ENCODE peak calls at places on chromosome 21, in five cellular contexts. I is HEK293T, T is KBM-7, K is T-helper 17 cell, W is mesenchymal stem cell. L is an unnamed sample.

GRCh38 chr21:40678681-40679284 is 168.2 kb downstream of the DSCAM start:
- DNase-seq in K (no peak), I (no peak), W (no peak), T (no peak), L (no peak)

GRCh38 chr21:44337941-44338895 is 972 bp downstream of the CFAP410 start:
- DNase-seq in T (no peak), I (peak), W (peak), K (peak), L (no peak)

GRCh38 chr21:32278068-32278467 is 781 bp downstream of the MIS18A start:
- DNase-seq in T (peak), I (no peak), K (no peak), W (peak), L (no peak)

GRCh38 chr21:31554511-31555022 is 104.9 kb upstream of the SOD1 start:
- DNase-seq in K (no peak), W (peak), T (no peak), I (no peak), L (no peak)

GRCh38 chr21:31184462-31184861 is 146.2 kb upstream of the KRTAP19-8 start:
- DNase-seq in I (no peak), W (no peak), T (no peak), K (peak), L (no peak)

GRCh38 chr21:44568261-44568660 is 5.3 kb upstream of the KRTAP10-4 start:
- DNase-seq in I (no peak), T (no peak), W (no peak), K (no peak), L (no peak)

GRCh38 chr21:41786521-41786987 is 19.7 kb upstream of the RIPK4 start:
- DNase-seq in K (no peak), T (no peak), I (no peak), W (no peak), L (no peak)

GRCh38 chr21:19326581-19327319 is 923.2 kb upstream of the TMPRSS15 start:
- DNase-seq in W (no peak), I (no peak), T (no peak), K (no peak), L (no peak)

GRCh38 chr21:43204638-43205037 is 35.8 kb downstream of the CRYAA start:
- DNase-seq in T (no peak), K (no peak), W (no peak), I (no peak), L (no peak)

GRCh38 chr21:33478182-33478581 is 1.6 kb downstream of the TMEM50B start:
- DNase-seq in K (no peak), W (peak), I (no peak), T (peak), L (no peak)

GRCh38 chr21:33403786-33404571 is 766 bp downstream of the IFNGR2 start:
- DNase-seq in K (no peak), I (peak), T (peak), W (peak), L (no peak)

GRCh38 chr21:45932922-45933502 is 48.6 kb upstream of the COL6A1 start:
- DNase-seq in W (no peak), I (no peak), T (no peak), K (no peak), L (no peak)

GRCh38 chr21:44795342-44795741 is 6.3 kb downstream of the UBE2G2 start:
- DNase-seq in I (no peak), T (no peak), K (no peak), W (no peak), L (no peak)

GRCh38 chr21:37546949-37547614 is 180.5 kb downstream of the DYRK1A start:
- DNase-seq in I (peak), T (peak), K (no peak), W (peak), L (peak)

GRCh38 chr21:29121759-29122158 is 8.7 kb upstream of the MAP3K7CL start:
- DNase-seq in I (no peak), W (no peak), T (no peak), K (no peak), L (no peak)

GRCh38 chr21:28277324-28277723 is 715.4 kb downstream of the LTN1 start:
- DNase-seq in W (no peak), K (no peak), I (no peak), T (no peak), L (no peak)

GRCh38 chr21:37873655-37874054 is 42.6 kb downstream of the KCNJ6 start:
- DNase-seq in T (no peak), W (no peak), I (no peak), K (no peak), L (no peak)

GRCh38 chr21:42583150-42583991 is 69.7 kb downstream of the SLC37A1 start:
- DNase-seq in W (no peak), T (no peak), I (no peak), K (no peak), L (no peak)

GRCh38 chr21:36065497-36066036 is 4.3 kb upstream of the CBR1 start:
- DNase-seq in I (no peak), K (no peak), T (peak), W (peak), L (no peak)

GRCh38 chr21:36427502-36427901 is 42.3 kb downstream of the CHAF1B start:
- DNase-seq in I (no peak), W (no peak), K (no peak), T (no peak), L (no peak)

GRCh38 chr21:18155508-18156193 is 89.0 kb upstream of the CHODL start:
- DNase-seq in W (peak), K (no peak), I (no peak), T (peak), L (peak)

GRCh38 chr21:33273044-33273443 is 6.9 kb downstream of the IL10RB start:
- DNase-seq in T (no peak), K (no peak), W (no peak), I (no peak), L (no peak)

GRCh38 chr21:14773777-14774345 is 227.7 kb upstream of the SAMSN1 start:
- DNase-seq in K (peak), W (peak), I (peak), T (peak), L (peak)

GRCh38 chr21:45080639-45081414 is 6.4 kb downstream of the ADARB1 start:
- DNase-seq in I (no peak), T (no peak), K (no peak), W (peak), L (no peak)

GRCh38 chr21:25457411-25457810 is 149.9 kb downstream of the MRPL39 start:
- DNase-seq in K (no peak), W (peak), T (peak), I (no peak), L (peak)

GRCh38 chr21:39125752-39126485 is 57.3 kb downstream of the PSMG1 start:
- DNase-seq in W (peak), T (peak), I (peak), K (no peak), L (no peak)

GRCh38 chr21:33286600-33287456 is 20.7 kb downstream of the IL10RB start:
- DNase-seq in T (no peak), W (peak), I (no peak), K (no peak), L (no peak)

GRCh38 chr21:18987515-18988026 is 584.0 kb upstream of the TMPRSS15 start:
- DNase-seq in T (no peak), I (no peak), W (no peak), K (no peak), L (no peak)

GRCh38 chr21:35861656-35862055 is 198.7 kb downstream of the SETD4 start:
- DNase-seq in T (no peak), I (no peak), W (no peak), K (no peak), L (no peak)

GRCh38 chr21:34022557-34023335 is 50.6 kb upstream of the MRPS6 start:
- DNase-seq in W (no peak), I (no peak), T (peak), K (no peak), L (peak)

GRCh38 chr21:42238185-42238934 is 19.4 kb downstream of the ABCG1 start:
- DNase-seq in T (no peak), K (peak), W (no peak), I (no peak), L (peak)

GRCh38 chr21:33642896-33643657 is 776 bp downstream of the ITSN1 start:
- DNase-seq in W (peak), T (peak), I (peak), K (peak), L (peak)

GRCh38 chr21:39715804-39716397 is 29.1 kb upstream of the IGSF5 start:
- DNase-seq in K (no peak), W (peak), I (peak), T (peak), L (no peak)

L was measured in immature natural killer cell.